ENCODE peak calls at places on chromosomes 6 and 20, in four cellular contexts. H, E, L and A are unnamed samples.

GRCh38 chr6:166483026-166483425 is 100.3 kb upstream of the MPC1 start:
- DNase-seq in L (no peak), E (no peak), H (no peak), A (no peak)

GRCh38 chr6:30156262-30156599 is 4.8 kb downstream of the TRIM10 start:
- DNase-seq in L (no peak), H (no peak), E (peak; percentile 72), A (peak; percentile 33)

GRCh38 chr6:22545051-22545450 is 24.3 kb upstream of the HDGFL1 start:
- DNase-seq in L (no peak), E (no peak), H (no peak), A (no peak)

GRCh38 chr6:165497472-165497871 is 165.6 kb downstream of the PDE10A start:
- DNase-seq in L (no peak), H (peak; percentile 51), E (no peak), A (no peak)

GRCh38 chr6:783966-784365 is 91.0 kb upstream of the EXOC2 start:
- DNase-seq in H (no peak), L (no peak), E (no peak), A (no peak)

GRCh38 chr20:43983359-43983758 is 68.7 kb downstream of the TOX2 start:
- DNase-seq in L (peak; percentile 52), H (no peak), E (peak; percentile 68), A (no peak)

GRCh38 chr6:74805841-74806696 is 399.8 kb downstream of the COL12A1 start:
- DNase-seq in E (no peak), H (no peak), L (no peak), A (no peak)

GRCh38 chr6:117498159-117498558 is 15.7 kb downstream of the DCBLD1 start:
- DNase-seq in L (no peak), H (peak; percentile 51), E (no peak), A (no peak)

GRCh38 chr6:169671563-169671962 is 30.3 kb downstream of the WDR27 start:
- DNase-seq in E (no peak), H (no peak), L (no peak), A (no peak)

GRCh38 chr6:160297310-160297709 is 38.7 kb upstream of the SLC22A2 start:
- DNase-seq in L (no peak), H (no peak), E (no peak), A (no peak)

GRCh38 chr20:32667030-32667429 is 6.7 kb downstream of the C20orf203 start:
- DNase-seq in E (no peak), H (no peak), L (no peak), A (no peak)

GRCh38 chr20:8602389-8603116 is 466.3 kb upstream of the PLCB4 start:
- DNase-seq in L (peak; percentile 14), H (no peak), E (no peak), A (no peak)

GRCh38 chr6:52359403-52359802 is 2.5 kb upstream of the PAQR8 start:
- DNase-seq in L (no peak), H (no peak), E (no peak), A (no peak)

GRCh38 chr20:26279224-26279623 is 582.6 kb upstream of the ZNF337 start:
- DNase-seq in H (no peak), E (no peak), L (peak; percentile 20), A (no peak)

GRCh38 chr20:2602046-2602735 is 50.2 kb upstream of the NOP56 start:
- DNase-seq in E (no peak), H (peak; percentile 56), L (no peak), A (no peak)

GRCh38 chr6:16651871-16652270 is 109.4 kb downstream of the ATXN1 start:
- DNase-seq in H (no peak), L (no peak), E (no peak), A (no peak)

GRCh38 chr6:43396408-43397149 is 27.1 kb upstream of the ZNF318 start:
- DNase-seq in E (no peak), L (no peak), H (peak; percentile 83), A (no peak)

GRCh38 chr6:112153926-112154621 is 66.7 kb downstream of the FAM229B start:
- DNase-seq in E (peak; percentile 13), L (no peak), H (peak; percentile 77), A (no peak)

GRCh38 chr20:20820104-20820503 is 107.7 kb upstream of the RALGAPA2 start:
- DNase-seq in E (peak; percentile 59), H (no peak), L (no peak), A (no peak)

GRCh38 chr20:60467078-60467477 is 508.9 kb downstream of the CDH26 start:
- DNase-seq in E (no peak), L (no peak), H (no peak), A (no peak)

GRCh38 chr6:82268301-82268846 is 20.8 kb upstream of the IBTK start:
- DNase-seq in H (no peak), L (no peak), E (no peak), A (no peak)

GRCh38 chr6:1424306-1424927 is 35.0 kb downstream of the FOXF2 start:
- DNase-seq in H (no peak), L (peak; percentile 15), E (no peak), A (no peak)

GRCh38 chr6:163950159-163950558 is 535.6 kb downstream of the QKI start:
- DNase-seq in L (no peak), E (no peak), H (no peak), A (no peak)

GRCh38 chr6:131970460-131970859 is 19.3 kb upstream of the CCN2 start:
- DNase-seq in L (no peak), H (no peak), E (no peak), A (no peak)

GRCh38 chr6:105474234-105474633 is 71.4 kb upstream of the PREP start:
- DNase-seq in L (no peak), E (no peak), H (no peak), A (no peak)

GRCh38 chr20:62403331-62403730 is 3.8 kb downstream of the CABLES2 start:
- DNase-seq in E (no peak), H (no peak), L (no peak), A (no peak)
- H3K4me3 ChIP-seq in E (no peak overlapping the region), H (no peak overlapping the region), L (no peak overlapping the region), A (no peak overlapping the region)

GRCh38 chr6:45947807-45948206 is 67.9 kb downstream of the CLIC5 start:
- DNase-seq in H (no peak), E (no peak), L (no peak), A (no peak)

GRCh38 chr6:45942953-45943352 is 72.7 kb downstream of the CLIC5 start:
- DNase-seq in L (no peak), E (no peak), H (no peak), A (no peak)

GRCh38 chr6:45946887-45947286 is 68.8 kb downstream of the CLIC5 start:
- DNase-seq in E (no peak), H (no peak), L (no peak), A (no peak)

GRCh38 chr6:45949256-45949655 is 66.4 kb downstream of the CLIC5 start:
- DNase-seq in E (no peak), L (no peak), H (peak; percentile 78), A (no peak)

DNA sequence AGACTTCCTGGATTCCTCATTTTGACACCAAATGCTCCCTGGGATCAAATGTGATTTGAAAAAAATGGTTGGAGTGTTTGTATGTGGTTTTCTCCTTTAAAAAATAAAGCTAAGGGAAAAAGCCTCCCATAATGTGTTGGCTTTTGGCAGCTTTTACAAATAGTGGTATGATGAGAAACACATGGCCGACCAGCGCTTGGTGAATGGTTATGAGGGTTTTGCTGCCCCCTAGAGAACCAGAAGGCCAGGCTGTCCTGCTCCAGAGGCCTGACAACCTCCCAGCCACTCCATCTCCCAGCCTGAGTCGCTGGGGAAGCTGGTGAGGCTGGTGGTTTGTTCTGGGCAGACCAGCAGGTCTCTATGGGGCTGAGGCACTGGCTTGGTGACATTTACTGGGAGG is 69.3 kb downstream of the CLIC5 start:
- DNase-seq in H (no peak), E (no peak), L (peak; percentile 13), A (no peak)
- TF ChIP-seq CTCF in H (no peak), E (peak; percentile 40), L (peak; percentile 47), A (no peak)

DNA sequence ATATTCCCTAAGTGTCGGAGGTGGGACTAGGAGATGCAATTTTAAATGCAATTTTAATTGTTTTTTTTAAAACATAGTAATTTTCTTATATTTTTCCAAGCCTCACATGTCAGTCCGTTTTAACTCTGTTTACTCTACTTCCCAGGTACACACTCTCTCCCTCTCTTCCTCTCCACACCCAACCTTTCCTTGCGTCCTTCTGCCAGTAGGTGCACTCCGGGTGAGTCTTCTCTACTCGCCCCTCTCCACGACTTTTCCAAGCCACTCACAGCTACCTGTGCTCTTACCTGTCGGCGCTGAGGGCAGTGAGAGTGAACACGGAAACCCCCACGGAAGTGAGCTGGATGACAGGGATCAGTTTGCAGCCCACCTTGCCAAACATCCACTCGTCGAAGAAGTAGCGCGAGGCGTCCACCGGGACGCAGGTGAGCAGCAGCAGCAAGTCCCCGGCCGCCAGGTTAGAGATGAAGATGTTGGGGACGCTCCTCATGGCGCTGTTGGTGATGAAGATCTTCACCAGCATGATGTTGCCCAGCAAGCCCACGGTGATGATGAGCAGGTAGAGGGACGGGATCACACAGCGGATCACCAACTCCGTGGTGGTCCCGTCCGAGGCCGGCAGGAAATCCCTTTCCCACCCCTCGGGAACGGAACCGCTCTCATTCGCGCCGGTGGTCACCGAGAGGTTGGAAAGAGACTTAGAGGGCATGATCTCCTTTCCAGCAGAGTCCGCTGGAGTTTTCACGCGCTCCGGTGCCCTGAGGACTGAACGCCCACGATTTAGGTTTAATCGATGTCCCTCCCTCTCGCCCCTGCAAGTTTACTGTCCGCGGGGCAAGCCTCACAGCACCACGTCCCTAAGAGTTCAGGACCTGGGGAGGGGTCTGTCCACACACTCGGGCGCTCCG is 44.5 kb upstream of the GJE1 start:
- DNase-seq in L (no peak), H (no peak), E (no peak), A (no peak)
- TF ChIP-seq EZH2 in L (no peak), H (no peak), E (no peak), A (peak; percentile 44)

GRCh38 chr20:25081065-25081729 is 744 bp downstream of the VSX1 start:
- DNase-seq in E (no peak), H (no peak), L (peak; percentile 48), A (no peak)
- H3K4me3 ChIP-seq in E (no peak overlapping the region), H (no peak overlapping the region), L (no peak overlapping the region), A (no peak overlapping the region)

GRCh38 chr6:93418448-93419303 is 683 bp downstream of the EPHA7 start:
- DNase-seq in H (no peak), L (no peak), E (no peak), A (no peak)
- TF ChIP-seq CTCF in H (no peak), L (no peak), E (no peak), A (no peak)

GRCh38 chr6:24472181-24472580 is 17.2 kb downstream of the GPLD1 start:
- DNase-seq in H (peak; percentile 88), E (no peak), L (no peak), A (no peak)
- TF ChIP-seq EZH2 in H (no peak), E (no peak), L (no peak), A (no peak)

DNA sequence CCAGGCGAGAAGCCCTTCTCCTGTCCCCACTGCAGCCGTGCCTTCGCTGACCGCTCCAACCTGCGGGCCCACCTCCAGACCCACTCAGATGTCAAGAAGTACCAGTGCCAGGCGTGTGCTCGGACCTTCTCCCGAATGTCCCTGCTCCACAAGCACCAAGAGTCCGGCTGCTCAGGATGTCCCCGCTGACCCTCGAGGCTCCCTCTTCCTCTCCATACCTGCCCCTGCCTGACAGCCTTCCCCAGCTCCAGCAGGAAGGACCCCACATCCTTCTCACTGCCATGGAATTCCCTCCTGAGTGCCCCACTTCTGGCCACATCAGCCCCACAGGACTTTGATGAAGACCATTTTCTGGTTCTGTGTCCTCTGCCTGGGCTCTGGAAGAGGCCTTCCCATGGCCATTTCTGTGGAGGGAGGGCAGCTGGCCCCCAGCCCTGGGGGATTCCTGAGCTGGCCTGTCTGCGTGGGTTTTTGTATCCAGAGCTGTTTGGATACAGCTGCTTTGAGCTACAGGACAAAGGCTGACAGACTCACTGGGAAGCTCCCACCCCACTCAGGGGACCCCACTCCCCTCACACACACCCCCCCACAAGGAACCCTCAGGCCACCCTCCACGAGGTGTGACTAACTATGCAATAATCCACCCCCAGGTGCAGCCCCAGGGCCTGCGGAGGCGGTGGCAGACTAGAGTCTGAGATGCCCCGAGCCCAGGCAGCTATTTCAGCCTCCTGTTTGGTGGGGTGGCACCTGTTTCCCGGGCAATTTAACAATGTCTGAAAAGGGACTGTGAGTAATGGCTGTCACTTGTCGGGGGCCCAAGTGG is 5.3 kb downstream of the SNAI1 start:
- DNase-seq in L (no peak), E (no peak), H (no peak), A (no peak)
- H3K4me3 ChIP-seq in L (no peak overlapping the region), E (no peak overlapping the region), H (no peak overlapping the region), A (no peak overlapping the region)